ENCODE peak calls at places on chromosomes 6 and 20, in five cellular contexts. G is HEK293T; J is NCI-H1105; L is IMR-90; W is activated naive CD8-positive, alpha-beta T cell treated with anti-CD3 and anti-CD28 coated beads, Interleukin-2, amount 50 U/mL, for 24 hours. Q is an unnamed sample.

GRCh38 chr6:136550045-136550329 is 235 bp downstream of the MAP7 start:
- DNase-seq in J (no peak), L (no peak), W (no peak), G (peak), Q (no peak)

GRCh38 chr6:129069006-129069405 is 186.1 kb downstream of the LAMA2 start:
- DNase-seq in W (no peak), J (no peak), G (no peak), L (no peak), Q (no peak)

GRCh38 chr6:150881911-150882481 is 16.5 kb downstream of the MTHFD1L start:
- DNase-seq in G (no peak), W (no peak), L (peak), J (no peak), Q (no peak)

GRCh38 chr6:35596448-35597442 is 84.0 kb upstream of the TULP1 start:
- DNase-seq in G (no peak), L (peak), J (no peak), W (no peak), Q (no peak)

GRCh38 chr6:77292564-77293546 is 170.4 kb downstream of the HTR1B start:
- DNase-seq in L (peak), G (no peak), W (no peak), J (no peak), Q (peak)

GRCh38 chr6:38420207-38420606 is 219.5 kb downstream of the BTBD9 start:
- DNase-seq in G (no peak), L (peak), W (no peak), J (no peak), Q (no peak)

GRCh38 chr20:33031531-33031930 is at the start of gene BPIFB6:
- DNase-seq in G (no peak), J (no peak), L (no peak), W (no peak), Q (no peak)

GRCh38 chr6:25027221-25027916 is 91.6 kb upstream of the RIPOR2 start:
- DNase-seq in W (peak), L (no peak), J (no peak), G (no peak), Q (no peak)

GRCh38 chr20:64101731-64102621 is 5.4 kb downstream of the NPBWR2 start:
- DNase-seq in L (no peak), J (peak), W (peak), G (peak), Q (peak)

GRCh38 chr6:101462576-101462975 is 69.1 kb downstream of the GRIK2 start:
- DNase-seq in G (no peak), L (peak), J (no peak), W (no peak), Q (no peak)

GRCh38 chr6:155069543-155069942 is 74.4 kb downstream of the TIAM2 start:
- DNase-seq in J (no peak), L (no peak), G (no peak), W (no peak), Q (no peak)

GRCh38 chr20:36528875-36529425 is 12.4 kb upstream of the MYL9 start:
- DNase-seq in G (no peak), J (no peak), L (no peak), W (no peak), Q (no peak)

GRCh38 chr6:130810307-130811030 is 16.7 kb upstream of the SMLR1 start:
- DNase-seq in G (no peak), L (peak), W (no peak), J (no peak), Q (no peak)

GRCh38 chr6:167109661-167110060 is 13.2 kb upstream of the CCR6 start:
- DNase-seq in W (no peak), G (no peak), J (no peak), L (no peak), Q (no peak)

GRCh38 chr20:45383131-45383530 is 5.0 kb upstream of the TP53TG5 start:
- DNase-seq in W (no peak), L (peak), G (no peak), J (no peak), Q (no peak)

Q was measured in mesendoderm.